ENCODE peak calls at places on chromosomes 12 and 14, in four cellular contexts. S is GM23338, E is small intestine, G is esophagus squamous epithelium. U is an unnamed sample.

GRCh38 chr12:53985358-53985899 is 483 bp downstream of the HOXC10 start:
- DNase-seq in S (no peak), E (no peak), G (no peak), U (no peak)

GRCh38 chr12:69509308-69509736 is 39.1 kb downstream of the FRS2 start:
- DNase-seq in S (no peak), E (no peak), G (no peak), U (no peak)

GRCh38 chr12:52037248-52037861 is 13.9 kb upstream of the NR4A1 start:
- DNase-seq in S (peak; percentile 79), E (no peak), G (no peak), U (no peak)

GRCh38 chr14:105012171-105012985 is 8.5 kb downstream of the CDCA4 start:
- DNase-seq in S (no peak), E (peak; percentile 24), G (no peak), U (no peak)

GRCh38 chr14:96502621-96503251 is 554 bp downstream of the PAPOLA start:
- DNase-seq in S (peak; percentile 79), E (peak; percentile 36), G (no peak), U (no peak)

GRCh38 chr14:51846631-51847488 is 13.6 kb upstream of the GNG2 start:
- DNase-seq in S (peak; percentile 93), E (peak; percentile 79), G (peak; percentile 33), U (peak; percentile 83)

GRCh38 chr14:72547999-72548398 is 345.9 kb downstream of the DPF3 start:
- DNase-seq in S (no peak), E (no peak), G (no peak), U (no peak)

GRCh38 chr12:56941299-56942017 is 7.2 kb upstream of the SDR9C7 start:
- DNase-seq in S (no peak), E (peak; percentile 4), G (no peak), U (no peak)

GRCh38 chr14:81157431-81157830 is 63.3 kb downstream of the GTF2A1 start:
- DNase-seq in S (no peak), E (no peak), G (no peak), U (no peak)

GRCh38 chr12:26119391-26119981 is 5.4 kb downstream of the BHLHE41 start:
- DNase-seq in S (peak; percentile 62), E (peak; percentile 64), G (no peak), U (peak; percentile 39)

GRCh38 chr12:3964404-3964803 is 91.2 kb upstream of the PARP11 start:
- DNase-seq in S (peak; percentile 85), E (no peak), G (no peak), U (no peak)

GRCh38 chr12:104632724-104633181 is 176.0 kb downstream of the CHST11 start:
- DNase-seq in S (no peak), E (no peak), G (no peak), U (no peak)

DNA sequence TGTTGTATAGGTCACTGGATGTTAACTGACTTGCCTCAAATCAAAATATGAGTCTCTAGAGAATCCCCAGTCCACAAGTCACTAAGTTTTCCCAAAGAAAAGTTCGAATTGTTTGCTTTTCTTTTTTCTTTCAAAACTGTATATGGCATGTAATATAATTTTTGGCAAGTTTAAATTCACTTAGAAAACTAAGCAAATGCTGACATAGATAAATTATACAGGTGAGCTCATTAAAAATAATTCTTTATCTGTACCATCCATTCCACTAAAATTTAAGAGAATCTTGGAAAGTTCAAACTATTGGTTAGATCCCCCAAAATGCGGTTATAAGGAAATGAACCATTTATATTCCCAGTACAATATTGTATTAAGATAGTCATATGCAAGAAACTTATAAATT is 145.6 kb upstream of the AMIGO2 start:
- DNase-seq in S (no peak), E (no peak), G (no peak), U (no peak)
- H3K4me1 ChIP-seq in S (peaks cover 51% of the 10 kb centered on the region), E (peaks cover 13% of the 10 kb centered on the region), G (peaks cover 24% of the 10 kb centered on the region), U (peaks cover 66% of the 10 kb centered on the region)

GRCh38 chr12:120234643-120235368 is 30.7 kb downstream of the PXN start:
- DNase-seq in S (peak; percentile 78), E (peak; percentile 82), G (no peak), U (no peak)
- H3K4me1 ChIP-seq in S (peaks cover 61% of the 10 kb centered on the region), E (peaks cover 36% of the 10 kb centered on the region), G (peaks cover 100% of the 10 kb centered on the region), U (peaks cover 89% of the 10 kb centered on the region)

DNA sequence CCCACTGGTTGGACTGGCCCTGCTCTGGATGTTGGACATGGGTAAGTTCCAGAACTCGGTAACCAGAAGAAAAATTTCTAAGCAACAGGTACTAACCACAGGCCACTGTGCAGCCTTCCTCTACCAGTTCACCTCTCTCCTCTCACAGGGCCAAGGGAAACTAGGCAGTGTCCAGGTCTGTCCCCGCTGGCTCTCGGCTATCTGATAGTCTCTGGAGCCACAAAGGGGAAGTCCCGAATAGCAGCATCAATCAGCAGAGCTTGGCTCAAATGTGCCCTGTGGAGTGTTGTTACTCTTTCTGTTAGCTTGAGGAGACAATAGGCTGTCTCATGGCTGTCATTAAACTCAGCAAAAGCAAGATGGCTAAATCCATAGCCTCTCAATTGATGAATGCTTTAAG is 73.2 kb downstream of the TSPAN11 start:
- DNase-seq in S (no peak), E (no peak), G (no peak), U (no peak)
- H3K4me1 ChIP-seq in S (no peaks in the 10 kb centered on the region), E (no peaks in the 10 kb centered on the region), G (peaks cover 4% of the 10 kb centered on the region), U (no peaks in the 10 kb centered on the region)

DNA sequence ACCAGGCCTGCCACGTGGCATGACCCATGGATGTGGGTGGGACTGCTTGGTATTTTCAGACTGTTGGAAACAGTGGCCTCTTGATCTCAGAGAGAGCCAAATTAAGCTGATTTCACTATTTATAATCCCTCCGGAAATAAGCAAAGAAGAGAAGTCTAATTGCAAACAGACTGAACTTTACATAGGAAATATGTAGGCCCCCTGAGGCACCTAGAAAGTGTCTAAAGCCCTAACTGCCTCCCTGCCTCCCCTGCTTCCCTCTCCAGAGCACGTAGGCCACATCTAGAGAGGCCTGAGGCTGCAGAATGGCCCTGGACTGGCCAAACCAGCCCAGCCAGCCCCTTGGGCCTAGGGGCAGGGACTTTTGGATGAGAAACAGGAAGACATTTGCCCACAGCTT is 123.8 kb downstream of the ZFP36L1 start:
- DNase-seq in S (no peak), E (no peak), G (no peak), U (no peak)
- H3K4me1 ChIP-seq in S (no peaks in the 10 kb centered on the region), E (peaks cover 6% of the 10 kb centered on the region), G (peaks cover 92% of the 10 kb centered on the region), U (peaks cover 15% of the 10 kb centered on the region)

GRCh38 chr12:106141003-106141402 is 2.2 kb upstream of the NUAK1 start:
- DNase-seq in S (no peak), E (no peak), G (no peak), U (no peak)
- H3K4me1 ChIP-seq in S (peaks cover 54% of the 10 kb centered on the region), E (peaks cover 4% of the 10 kb centered on the region), G (peaks cover 55% of the 10 kb centered on the region), U (peaks cover 11% of the 10 kb centered on the region)

DNA sequence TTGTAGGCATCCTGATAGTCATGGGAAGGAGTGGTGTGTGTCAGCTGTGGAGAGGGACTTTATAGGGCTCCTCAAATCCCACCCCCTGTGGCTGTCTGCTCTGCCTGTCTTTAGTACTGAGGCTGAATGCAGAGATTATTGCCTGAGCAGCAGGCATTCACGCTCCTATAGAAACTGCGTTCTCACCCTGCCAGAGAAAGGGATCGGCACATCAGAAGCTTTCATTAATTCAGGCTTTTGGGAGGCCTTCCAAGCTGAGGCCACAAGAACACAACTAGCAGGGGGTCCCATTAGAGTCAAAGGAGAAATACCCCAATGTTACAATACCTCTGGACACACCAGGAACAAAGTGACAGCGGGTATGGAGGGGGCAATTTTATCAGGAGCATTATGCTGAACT is 12.6 kb downstream of the KCNK10 start:
- DNase-seq in S (no peak), E (no peak), G (no peak), U (no peak)
- H3K4me1 ChIP-seq in S (no peaks in the 10 kb centered on the region), E (no peaks in the 10 kb centered on the region), G (no peaks in the 10 kb centered on the region), U (no peaks in the 10 kb centered on the region)